ENCODE peak calls at places on chromosomes 12 and 14, in ten cellular contexts. T is A549, L is stomach, I is Peyer's patch, S is ovary, E is heart left ventricle, A is spleen, N is IMR-90, D is tibial nerve, Q is endothelial cell of umbilical vein. K is an unnamed sample.

GRCh38 chr14:104150201-104151027 is 12.0 kb downstream of the KIF26A start:
- DNase-seq in T (peak), L (no peak), I (no peak), S (no peak), E (no peak), A (no peak), N (no peak), D (no peak), Q (no peak), K (no peak)

GRCh38 chr12:117236456-117237001 is 46.3 kb upstream of the FBXO21 start:
- DNase-seq in T (peak), L (peak), I (peak), S (peak), E (peak), A (peak), N (peak), D (peak), Q (peak), K (peak)

GRCh38 chr14:91415794-91416743 is 1.6 kb downstream of the CCDC88C start:
- DNase-seq in T (no peak), L (peak), I (peak), S (no peak), E (no peak), A (peak), N (no peak), D (no peak), Q (peak), K (no peak)

GRCh38 chr14:104426771-104427125 is 152.8 kb upstream of the C14orf180 start:
- DNase-seq in T (no peak), L (no peak), I (no peak), S (no peak), E (no peak), A (no peak), N (no peak), D (no peak), Q (no peak), K (no peak)

GRCh38 chr12:108822458-108823205 is 34.8 kb downstream of the SSH1 start:
- DNase-seq in T (no peak), L (no peak), I (no peak), S (no peak), E (no peak), A (peak), N (no peak), D (no peak), Q (peak), K (no peak)

GRCh38 chr12:105775351-105775750 is 363.4 kb downstream of the NUAK1 start:
- DNase-seq in T (peak), L (no peak), I (no peak), S (no peak), E (no peak), A (no peak), N (peak), D (no peak), Q (peak), K (no peak)

GRCh38 chr12:75724913-75725312 is 213.5 kb upstream of the KRR1 start:
- DNase-seq in T (peak), L (no peak), I (no peak), S (no peak), E (peak), A (no peak), N (peak), D (no peak), Q (peak), K (no peak)

GRCh38 chr12:32400114-32400672 is 835 bp downstream of the FGD4 start:
- DNase-seq in T (peak), L (peak), I (no peak), S (no peak), E (no peak), A (no peak), N (no peak), D (no peak), Q (peak), K (no peak)

GRCh38 chr12:24728366-24728765 is 220.5 kb downstream of the BCAT1 start:
- DNase-seq in T (peak), L (no peak), I (no peak), S (no peak), E (no peak), A (no peak), N (peak), D (no peak), Q (peak), K (no peak)

GRCh38 chr12:29309320-29309902 is 71.6 kb downstream of the ERGIC2 start:
- DNase-seq in T (peak), L (no peak), I (no peak), S (no peak), E (no peak), A (no peak), N (peak), D (no peak), Q (peak), K (no peak)

GRCh38 chr14:81402123-81402495 is 2.0 kb upstream of the STON2 start:
- DNase-seq in T (no peak), L (no peak), I (no peak), S (no peak), E (no peak), A (no peak), N (no peak), D (no peak), Q (no peak), K (no peak)

GRCh38 chr12:1758887-1759286 is 61.5 kb upstream of the LRTM2 start:
- DNase-seq in T (no peak), L (no peak), I (no peak), S (no peak), E (no peak), A (no peak), N (peak), D (no peak), Q (no peak), K (no peak)

GRCh38 chr12:44294649-44295048 is 458.8 kb downstream of the TMEM117 start:
- DNase-seq in T (no peak), L (no peak), I (no peak), S (no peak), E (no peak), A (no peak), N (no peak), D (no peak), Q (no peak), K (no peak)

GRCh38 chr14:96294246-96294645 is 38.2 kb downstream of the BDKRB1 start:
- DNase-seq in T (no peak), L (no peak), I (no peak), S (no peak), E (no peak), A (no peak), N (no peak), D (no peak), Q (no peak), K (no peak)

GRCh38 chr12:63307849-63308248 is 156.8 kb upstream of the AVPR1A start:
- DNase-seq in T (no peak), L (no peak), I (no peak), S (no peak), E (no peak), A (no peak), N (no peak), D (no peak), Q (no peak), K (no peak)

GRCh38 chr12:63163542-63163941 is 12.5 kb upstream of the AVPR1A start:
- DNase-seq in T (no peak), L (no peak), I (no peak), S (no peak), E (no peak), A (no peak), N (no peak), D (no peak), Q (no peak), K (no peak)

GRCh38 chr14:24275524-24276139 is 4.2 kb upstream of the RABGGTA start:
- DNase-seq in T (no peak), L (no peak), I (no peak), S (no peak), E (no peak), A (no peak), N (no peak), D (no peak), Q (no peak), K (no peak)

DNA sequence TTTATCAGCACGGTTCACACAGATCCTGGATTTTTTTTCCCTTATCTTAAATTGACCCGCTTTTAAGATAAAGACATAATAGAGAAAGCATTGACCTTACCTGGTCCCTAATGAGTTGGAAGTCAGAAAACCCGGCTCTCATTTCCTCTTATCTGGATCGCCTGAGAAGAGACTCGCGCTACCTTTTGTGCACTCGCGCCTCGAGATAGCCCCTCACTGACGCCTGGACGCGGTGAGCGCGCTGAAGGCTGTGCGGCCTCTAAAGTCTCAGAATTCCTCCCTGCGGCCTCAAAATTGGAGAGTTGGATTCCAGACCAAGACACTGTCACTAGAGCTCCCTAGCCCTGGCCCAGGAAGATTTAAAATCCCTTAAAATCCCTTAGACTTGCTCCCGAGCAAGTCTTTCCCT is 7.0 kb downstream of the NKX2-1 start:
- DNase-seq in T (no peak), L (no peak), I (no peak), S (no peak), E (no peak), A (no peak), N (no peak), D (no peak), Q (no peak), K (no peak)
- TF ChIP-seq POLR2A in T (no peak), L (no peak), I (no peak), S (no peak), E (no peak), A (no peak), N (no peak), D (no peak), Q (no peak), K (no peak)

GRCh38 chr12:120534703-120535655 is 823 bp downstream of the RNF10 start:
- DNase-seq in T (peak), L (peak), I (peak), S (no peak), E (peak), A (peak), N (peak), D (no peak), Q (peak), K (no peak)

GRCh38 chr12:120529641-120530314 is 820 bp upstream of the COQ5 start:
- DNase-seq in T (peak), L (peak), I (no peak), S (no peak), E (no peak), A (no peak), N (peak), D (no peak), Q (peak), K (no peak)

GRCh38 chr12:120534203-120534702 is at the start of gene RNF10:
- DNase-seq in T (peak), L (peak), I (peak), S (peak), E (peak), A (peak), N (peak), D (peak), Q (peak), K (peak)

GRCh38 chr12:120532701-120533238 is 1.4 kb upstream of the RNF10 start:
- DNase-seq in T (no peak), L (no peak), I (no peak), S (no peak), E (no peak), A (no peak), N (no peak), D (no peak), Q (no peak), K (no peak)

GRCh38 chr12:120528861-120529525 is at the start of gene COQ5:
- DNase-seq in T (peak), L (peak), I (peak), S (peak), E (peak), A (peak), N (peak), D (peak), Q (peak), K (peak)
- TF ChIP-seq POLR2A in T (peak), L (no peak), I (peak), S (peak), E (no peak), A (no peak), N (peak), D (no peak), Q (peak), K (peak)

GRCh38 chr12:82688619-82689018 is 1.9 kb downstream of the TMTC2 start:
- DNase-seq in T (no peak), L (no peak), I (no peak), S (no peak), E (no peak), A (no peak), N (no peak), D (no peak), Q (no peak), K (no peak)

GRCh38 chr12:82688035-82688501 is 1.4 kb downstream of the TMTC2 start:
- DNase-seq in T (peak), L (no peak), I (no peak), S (no peak), E (no peak), A (no peak), N (no peak), D (no peak), Q (peak), K (no peak)

GRCh38 chr12:82685721-82686222 is 934 bp upstream of the TMTC2 start:
- DNase-seq in T (peak), L (peak), I (peak), S (peak), E (peak), A (peak), N (peak), D (peak), Q (peak), K (peak)

GRCh38 chr12:82687020-82687951 is 580 bp downstream of the TMTC2 start:
- DNase-seq in T (peak), L (peak), I (peak), S (peak), E (peak), A (peak), N (peak), D (no peak), Q (no peak), K (peak)

GRCh38 chr12:82686223-82687019 is at the start of gene TMTC2:
- DNase-seq in T (peak), L (peak), I (peak), S (peak), E (peak), A (peak), N (peak), D (peak), Q (peak), K (peak)
- TF ChIP-seq POLR2A in T (peak), L (no peak), I (peak), S (no peak), E (no peak), A (no peak), N (no peak), D (peak), Q (no peak), K (peak)

DNA sequence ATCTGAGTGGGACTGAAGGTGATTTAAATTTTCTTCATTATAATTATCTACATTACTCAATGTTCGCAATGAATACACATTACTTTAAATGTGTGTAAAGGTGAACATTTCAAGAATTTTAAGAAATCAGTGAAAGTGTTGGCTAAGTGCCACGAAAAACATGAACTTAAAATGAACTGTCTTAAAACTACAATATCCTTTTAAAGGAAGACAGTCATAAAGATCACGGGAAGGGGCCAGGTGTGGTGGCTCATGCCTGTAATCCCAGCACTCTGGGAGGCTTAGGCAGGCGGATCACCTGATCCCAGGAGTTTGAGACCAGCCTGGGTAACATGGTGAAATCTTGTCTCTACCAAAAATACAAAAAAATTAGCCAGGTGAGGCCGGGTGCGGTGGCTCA is 11.2 kb downstream of the MOK start:
- DNase-seq in T (no peak), L (no peak), I (no peak), S (no peak), E (no peak), A (peak), N (peak), D (no peak), Q (no peak), K (no peak)
- TF ChIP-seq POLR2A in T (no peak), L (no peak), I (no peak), S (no peak), E (no peak), A (no peak), N (no peak), D (no peak), Q (no peak), K (no peak)

GRCh38 chr14:79581912-79582576 is 629.3 kb downstream of the DIO2 start:
- DNase-seq in T (peak), L (no peak), I (no peak), S (no peak), E (no peak), A (no peak), N (peak), D (no peak), Q (no peak), K (no peak)
- TF ChIP-seq POLR2A in T (no peak), L (no peak), I (no peak), S (no peak), E (no peak), A (no peak), N (no peak), D (no peak), Q (no peak), K (no peak)

DNA sequence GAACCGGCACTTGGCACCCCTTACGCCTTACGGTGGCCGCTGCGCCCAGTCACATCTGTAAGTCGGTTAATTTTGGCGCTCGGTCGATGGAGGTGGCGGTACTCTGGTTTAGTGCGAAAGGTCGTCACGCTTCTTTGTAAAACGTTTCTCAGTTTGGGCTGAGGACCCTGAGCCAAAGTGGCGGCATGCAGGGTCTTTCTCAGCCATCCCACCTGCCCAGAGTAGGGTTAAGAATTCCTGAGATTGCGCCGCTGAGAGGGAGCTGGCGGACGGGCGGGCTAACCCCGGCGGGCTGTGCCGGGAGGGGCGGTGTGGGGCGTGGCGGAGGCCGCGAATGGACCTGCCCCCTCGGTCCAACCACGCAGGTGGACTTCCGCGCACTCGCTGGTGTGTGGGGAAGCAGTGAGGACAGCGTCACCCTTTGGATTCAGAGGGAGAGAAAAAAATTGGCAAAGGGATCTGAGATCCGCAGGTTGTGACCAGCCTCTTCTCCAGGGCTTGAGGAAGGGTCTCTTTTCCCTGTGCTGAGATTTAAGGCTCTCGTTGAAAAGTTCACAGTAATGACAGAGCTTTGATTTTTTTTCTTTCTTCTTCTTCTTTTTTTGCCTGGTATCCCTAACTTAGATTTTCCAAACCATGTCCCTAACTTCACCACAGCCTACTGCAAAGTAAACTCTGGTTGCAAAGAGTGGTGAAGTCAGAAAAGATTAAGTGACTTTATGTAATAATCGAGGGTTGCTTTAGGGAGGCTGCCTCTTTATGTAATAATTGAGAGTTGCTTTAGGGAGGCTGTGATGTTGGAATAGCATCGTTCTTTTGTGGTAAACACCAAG is 602 bp upstream of the FBXO33 start:
- DNase-seq in T (peak), L (peak), I (peak), S (peak), E (peak), A (peak), N (peak), D (peak), Q (peak), K (peak)
- TF ChIP-seq POLR2A in T (peak), L (no peak), I (peak), S (peak), E (no peak), A (no peak), N (no peak), D (peak), Q (peak), K (peak)

GRCh38 chr14:88554458-88555286 is at the start of gene PTPN21:
- DNase-seq in T (peak), L (peak), I (no peak), S (peak), E (peak), A (peak), N (peak), D (peak), Q (peak), K (peak)
- TF ChIP-seq POLR2A in T (peak), L (no peak), I (peak), S (peak), E (no peak), A (no peak), N (peak), D (peak), Q (peak), K (no peak)

GRCh38 chr12:57459055-57459749 is 383 bp upstream of the GLI1 start:
- DNase-seq in T (peak), L (peak), I (peak), S (peak), E (peak), A (peak), N (peak), D (peak), Q (peak), K (peak)
- TF ChIP-seq POLR2A in T (peak), L (no peak), I (no peak), S (peak), E (no peak), A (no peak), N (peak), D (no peak), Q (peak), K (peak)

GRCh38 chr12:27927347-27927746 is 45.2 kb downstream of the PTHLH start:
- DNase-seq in T (no peak), L (no peak), I (no peak), S (no peak), E (peak), A (no peak), N (no peak), D (no peak), Q (no peak), K (no peak)
- TF ChIP-seq POLR2A in T (no peak), L (no peak), I (no peak), S (no peak), E (no peak), A (no peak), N (no peak), D (no peak), Q (no peak), K (no peak)

K was measured in GM12891.